ENCODE peak calls at places on chromosomes 6 and 20, in six cellular contexts. J is occipital lobe, I is AG09319, F is HL-60, Y is ovary, M is AG04449. O is an unnamed sample.

GRCh38 chr20:14712302-14712739 is 374.9 kb upstream of the FLRT3 start:
- DNase-seq in J (no peak), I (peak; percentile 18), F (no peak), Y (no peak), M (no peak), O (peak; percentile 26)

GRCh38 chr6:151349651-151350270 is 41.6 kb downstream of the ZBTB2 start:
- DNase-seq in J (no peak), I (no peak), F (no peak), Y (no peak), M (no peak), O (no peak)

GRCh38 chr6:55495277-55495676 is 83.7 kb downstream of the HMGCLL1 start:
- DNase-seq in J (no peak), I (no peak), F (no peak), Y (no peak), M (no peak), O (no peak)

GRCh38 chr6:114581293-114581692 is 238.5 kb upstream of the HS3ST5 start:
- DNase-seq in J (no peak), I (no peak), F (no peak), Y (no peak), M (no peak), O (no peak)

GRCh38 chr20:63094767-63095499 is 88.2 kb upstream of the BHLHE23 start:
- DNase-seq in J (no peak), I (no peak), F (peak; percentile 41), Y (no peak), M (no peak), O (no peak)

GRCh38 chr6:11241793-11242201 is 9.3 kb upstream of the NEDD9 start:
- DNase-seq in J (peak; percentile 7), I (no peak), F (no peak), Y (peak; percentile 81), M (no peak), O (no peak)

GRCh38 chr6:141103246-141103645 is 1029.5 kb upstream of the GJE1 start:
- DNase-seq in J (no peak), I (peak; percentile 10), F (no peak), Y (no peak), M (peak; percentile 12), O (no peak)

GRCh38 chr20:40984496-40984895 is 44.1 kb upstream of the TOP1 start:
- DNase-seq in J (no peak), I (no peak), F (no peak), Y (no peak), M (no peak), O (no peak)

GRCh38 chr20:19813839-19814238 is 55.8 kb downstream of the RIN2 start:
- DNase-seq in J (no peak), I (peak; percentile 37), F (no peak), Y (no peak), M (no peak), O (peak; percentile 24)

GRCh38 chr20:38357653-38358207 is 11.4 kb downstream of the LBP start:
- DNase-seq in J (no peak), I (no peak), F (no peak), Y (no peak), M (no peak), O (no peak)

GRCh38 chr6:72218125-72218524 is 331.8 kb downstream of the RIMS1 start:
- DNase-seq in J (peak; percentile 14), I (no peak), F (no peak), Y (no peak), M (no peak), O (no peak)

GRCh38 chr6:138944412-138944811 is 43.6 kb downstream of the REPS1 start:
- DNase-seq in J (no peak), I (no peak), F (no peak), Y (no peak), M (no peak), O (no peak)

GRCh38 chr20:32457476-32457986 is 99.4 kb downstream of the ASXL1 start:
- DNase-seq in J (peak; percentile 75), I (peak; percentile 23), F (no peak), Y (peak; percentile 65), M (no peak), O (no peak)

GRCh38 chr6:138540468-138540867 is 41.2 kb upstream of the NHSL1 start:
- DNase-seq in J (no peak), I (peak; percentile 83), F (no peak), Y (no peak), M (peak; percentile 95), O (peak; percentile 70)

GRCh38 chr6:10531942-10532341 is 10.8 kb downstream of the GCNT2 start:
- DNase-seq in J (no peak), I (no peak), F (no peak), Y (no peak), M (no peak), O (no peak)

GRCh38 chr6:111980168-111980567 is 73.7 kb upstream of the CCN6 start:
- DNase-seq in J (no peak), I (no peak), F (no peak), Y (no peak), M (no peak), O (no peak)

GRCh38 chr20:41391587-41392001 is 25.0 kb upstream of the EMILIN3 start:
- DNase-seq in J (no peak), I (no peak), F (no peak), Y (no peak), M (no peak), O (peak; percentile 65)

GRCh38 chr20:49894073-49894470 is 21.3 kb downstream of the SPATA2 start:
- DNase-seq in J (no peak), I (no peak), F (no peak), Y (no peak), M (no peak), O (no peak)

GRCh38 chr20:23456873-23457272 is 4.2 kb upstream of the CST11 start:
- DNase-seq in J (no peak), I (no peak), F (no peak), Y (no peak), M (no peak), O (no peak)

GRCh38 chr6:134686071-134686470 is 263.8 kb downstream of the ALDH8A1 start:
- DNase-seq in J (no peak), I (no peak), F (no peak), Y (no peak), M (no peak), O (no peak)

GRCh38 chr20:32702706-32703425 is 29.1 kb upstream of the C20orf203 start:
- DNase-seq in J (no peak), I (no peak), F (no peak), Y (no peak), M (no peak), O (no peak)

GRCh38 chr6:26251354-26252081 is 113.5 kb upstream of the BTN3A2 start:
- DNase-seq in J (no peak), I (peak; percentile 67), F (no peak), Y (no peak), M (no peak), O (peak; percentile 88)

GRCh38 chr6:132404736-132405135 is 3.5 kb upstream of the MOXD1 start:
- DNase-seq in J (no peak), I (no peak), F (no peak), Y (no peak), M (no peak), O (no peak)

GRCh38 chr6:54717849-54718455 is 128.6 kb upstream of the FAM83B start:
- DNase-seq in J (no peak), I (no peak), F (peak; percentile 42), Y (peak; percentile 25), M (no peak), O (no peak)

GRCh38 chr6:127352519-127352918 is 9.1 kb upstream of the ECHDC1 start:
- DNase-seq in J (no peak), I (no peak), F (no peak), Y (no peak), M (no peak), O (no peak)

GRCh38 chr6:2625581-2625980 is 125.1 kb downstream of the MYLK4 start:
- DNase-seq in J (no peak), I (no peak), F (no peak), Y (no peak), M (no peak), O (no peak)

GRCh38 chr6:37205189-37205996 is 35.4 kb downstream of the PIM1 start:
- DNase-seq in J (no peak), I (no peak), F (no peak), Y (no peak), M (no peak), O (no peak)

GRCh38 chr6:41626917-41627316 is 11.4 kb upstream of the MDFI start:
- DNase-seq in J (no peak), I (no peak), F (no peak), Y (no peak), M (no peak), O (no peak)

GRCh38 chr6:12890171-12890790 is 173.7 kb downstream of the PHACTR1 start:
- DNase-seq in J (no peak), I (no peak), F (no peak), Y (no peak), M (no peak), O (no peak)

O was measured in BJ.